ENCODE peak calls at places on chromosome 21, in six cellular contexts. U is epithelial cell of esophagus, I is left ventricle myocardium inferior, K is neural progenitor cell, Q is AG04450, D is K562. A is an unnamed sample.

GRCh38 chr21:39867198-39867650 is at the start of gene PCP4:
- DNase-seq in U (peak; percentile 60), I (no peak), K (peak; percentile 93), Q (no peak), D (peak; percentile 68), A (no peak)

GRCh38 chr21:41897690-41898089 is 18.5 kb upstream of the PRDM15 start:
- DNase-seq in U (no peak), I (no peak), K (peak; percentile 62), Q (no peak), D (no peak), A (no peak)

GRCh38 chr21:25359724-25360123 is 247.6 kb downstream of the MRPL39 start:
- DNase-seq in U (no peak), I (no peak), K (no peak), Q (no peak), D (no peak), A (no peak)

GRCh38 chr21:15730484-15731242 is 881 bp downstream of the USP25 start:
- DNase-seq in U (peak; percentile 24), I (no peak), K (no peak), Q (no peak), D (no peak), A (peak; percentile 16)

GRCh38 chr21:25496825-25497482 is 110.3 kb downstream of the MRPL39 start:
- DNase-seq in U (peak; percentile 2), I (no peak), K (no peak), Q (peak; percentile 27), D (no peak), A (peak; percentile 78)

GRCh38 chr21:29105218-29105617 is 25.2 kb upstream of the MAP3K7CL start:
- DNase-seq in U (peak; percentile 91), I (no peak), K (no peak), Q (no peak), D (no peak), A (peak; percentile 43)

GRCh38 chr21:32516729-32517649 is 68.3 kb downstream of the TCP10L start:
- DNase-seq in U (peak; percentile 87), I (no peak), K (no peak), Q (peak; percentile 98), D (no peak), A (peak; percentile 99)

GRCh38 chr21:30072496-30072895 is 94.1 kb downstream of the CLDN17 start:
- DNase-seq in U (peak; percentile 81), I (no peak), K (peak; percentile 64), Q (no peak), D (no peak), A (peak; percentile 1)

GRCh38 chr21:31514598-31514997 is 144.9 kb upstream of the SOD1 start:
- DNase-seq in U (no peak), I (no peak), K (peak; percentile 73), Q (no peak), D (no peak), A (no peak)

GRCh38 chr21:40300300-40300699 is 433.1 kb downstream of the PCP4 start:
- DNase-seq in U (no peak), I (no peak), K (peak; percentile 26), Q (no peak), D (no peak), A (no peak)

GRCh38 chr21:43333301-43334062 is 93.4 kb downstream of the SIK1 start:
- DNase-seq in U (peak; percentile 95), I (peak; percentile 38), K (peak; percentile 54), Q (peak; percentile 80), D (no peak), A (peak; percentile 67)

GRCh38 chr21:43332872-43333300 is 94.0 kb downstream of the SIK1 start:
- DNase-seq in U (no peak), I (no peak), K (peak; percentile 31), Q (no peak), D (no peak), A (no peak)

GRCh38 chr21:43331111-43331961 is 95.6 kb downstream of the SIK1 start:
- DNase-seq in U (no peak), I (no peak), K (no peak), Q (no peak), D (no peak), A (no peak)

GRCh38 chr21:43332461-43332860 is 94.5 kb downstream of the SIK1 start:
- DNase-seq in U (no peak), I (no peak), K (no peak), Q (no peak), D (no peak), A (no peak)

GRCh38 chr21:43331962-43332458 is 94.9 kb downstream of the SIK1 start:
- DNase-seq in U (peak; percentile 82), I (no peak), K (no peak), Q (peak; percentile 88), D (no peak), A (peak; percentile 71)
- H3K4me3 ChIP-seq in U (no peak overlapping the region), I (no peak overlapping the region), K (no peak overlapping the region), Q (no peak overlapping the region), D (no peak overlapping the region), A (no peak overlapping the region)

GRCh38 chr21:42973991-42974831 is at the start of gene PKNOX1:
- DNase-seq in U (peak; percentile 99), I (peak; percentile 99), K (peak; percentile 100), Q (peak; percentile 97), D (peak; percentile 99), A (peak; percentile 98)
- TF ChIP-seq CTCF in U (no peak), I (no peak), K (no peak), Q (no peak), D (peak; percentile 85), A (peak; percentile 4)

DNA sequence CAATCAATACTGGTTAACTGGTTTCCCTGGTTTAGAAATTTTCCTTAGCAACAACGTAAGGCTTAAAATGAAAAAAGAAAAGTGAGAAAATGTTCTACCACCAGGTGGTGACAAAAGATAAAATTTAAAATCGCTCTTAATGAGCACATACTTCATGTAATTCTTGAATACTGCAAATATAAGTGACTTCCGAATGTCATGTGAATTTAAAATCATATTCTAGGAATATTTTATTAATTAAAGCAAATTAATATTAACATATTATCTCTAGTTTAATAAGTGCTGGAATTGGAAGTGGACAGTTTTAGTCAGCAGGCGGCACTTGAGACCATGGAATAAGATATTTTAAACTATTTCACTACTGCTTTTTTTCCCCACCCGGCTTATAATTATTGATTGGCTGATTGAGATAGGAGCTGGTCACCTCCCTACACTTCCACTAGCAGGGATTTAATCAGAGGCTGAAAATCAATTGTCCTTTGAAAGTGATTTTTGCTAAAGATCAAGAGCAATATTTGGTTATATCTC is 5.0 kb upstream of the ADAMTS1 start:
- DNase-seq in U (peak; percentile 66), I (no peak), K (peak; percentile 37), Q (no peak), D (no peak), A (peak; percentile 79)
- H3K4me3 ChIP-seq in U (no peak overlapping the region), I (peak overlapping the region; percentile 32), K (no peak overlapping the region), Q (no peak overlapping the region), D (no peak overlapping the region), A (no peak overlapping the region)

GRCh38 chr21:44931137-44931500 is 8.7 kb upstream of the SLX9 start:
- DNase-seq in U (no peak), I (peak; percentile 36), K (no peak), Q (no peak), D (no peak), A (peak; percentile 64)

GRCh38 chr21:44931501-44932365 is 8.1 kb upstream of the SLX9 start:
- DNase-seq in U (no peak), I (peak; percentile 15), K (no peak), Q (no peak), D (no peak), A (no peak)

GRCh38 chr21:44933199-44933937 is 6.5 kb upstream of the SLX9 start:
- DNase-seq in U (no peak), I (peak; percentile 12), K (no peak), Q (no peak), D (no peak), A (no peak)

GRCh38 chr21:44933938-44934260 is 5.9 kb upstream of the SLX9 start:
- DNase-seq in U (no peak), I (no peak), K (no peak), Q (no peak), D (no peak), A (no peak)

DNA sequence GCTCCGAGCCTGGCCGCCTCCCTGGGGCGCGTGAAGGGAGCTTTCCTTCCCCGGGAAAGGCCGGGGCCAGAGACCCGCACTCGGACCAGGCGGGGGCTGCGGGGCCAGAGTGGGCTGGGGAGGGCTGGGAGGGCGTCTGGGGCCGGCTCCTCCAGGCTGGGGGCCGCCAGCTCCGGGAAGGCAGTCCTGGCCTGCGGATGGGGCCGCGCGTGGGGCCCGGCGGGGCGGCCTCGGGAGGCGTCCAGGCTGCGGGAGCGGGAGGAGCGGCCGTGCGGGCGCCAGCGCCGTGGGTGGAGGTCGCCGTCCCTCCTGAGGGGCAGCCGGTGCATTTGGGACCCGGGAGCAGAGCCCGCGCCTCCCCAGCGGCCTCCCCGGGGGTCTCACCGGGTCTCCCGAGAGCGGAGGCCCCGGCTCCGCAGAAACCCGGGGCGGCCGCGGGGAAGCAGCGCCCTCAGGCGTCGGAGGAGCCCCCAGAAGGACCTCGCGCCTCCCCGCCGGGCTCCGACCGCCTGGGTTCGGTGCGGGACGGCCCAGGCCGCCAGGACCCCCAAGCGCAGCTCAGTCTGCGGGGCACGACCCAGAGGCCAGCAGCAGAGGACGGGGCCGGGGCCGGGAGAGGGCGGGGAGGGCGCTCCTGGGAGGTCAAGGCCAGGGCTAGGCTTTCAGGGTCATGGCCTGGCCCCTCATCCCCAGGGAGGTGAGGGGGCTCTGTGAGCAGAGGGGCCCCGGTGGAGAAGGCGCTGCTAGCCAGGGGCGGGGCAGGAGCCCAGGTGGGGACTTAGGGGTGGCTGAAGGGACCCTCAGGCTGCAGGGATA is 7.3 kb upstream of the SLX9 start:
- DNase-seq in U (peak; percentile 38), I (peak; percentile 58), K (peak; percentile 66), Q (no peak), D (peak; percentile 81), A (no peak)
- TF ChIP-seq CTCF in U (peak; percentile 25), I (peak; percentile 69), K (peak; percentile 57), Q (peak; percentile 41), D (peak; percentile 80), A (peak; percentile 50)

GRCh38 chr21:20997308-20997632 is 939 bp upstream of the NCAM2 start:
- DNase-seq in U (no peak), I (no peak), K (peak; percentile 52), Q (no peak), D (no peak), A (no peak)
- H3K4me3 ChIP-seq in U (no peak overlapping the region), I (peak overlapping the region; percentile 73), K (peak overlapping the region; percentile 88), Q (peak overlapping the region; percentile 68), D (peak overlapping the region; percentile 49), A (peak overlapping the region; percentile 89)

GRCh38 chr21:38759286-38759872 is 46.4 kb upstream of the ETS2 start:
- DNase-seq in U (no peak), I (no peak), K (no peak), Q (no peak), D (no peak), A (peak; percentile 76)

GRCh38 chr21:38758815-38759214 is 46.9 kb upstream of the ETS2 start:
- DNase-seq in U (no peak), I (no peak), K (no peak), Q (no peak), D (no peak), A (peak; percentile 31)

GRCh38 chr21:38753114-38754100 is 52.3 kb upstream of the ETS2 start:
- DNase-seq in U (peak; percentile 24), I (no peak), K (no peak), Q (no peak), D (no peak), A (no peak)

GRCh38 chr21:38760017-38760761 is 45.5 kb upstream of the ETS2 start:
- DNase-seq in U (no peak), I (no peak), K (peak; percentile 72), Q (no peak), D (no peak), A (peak; percentile 96)

DNA sequence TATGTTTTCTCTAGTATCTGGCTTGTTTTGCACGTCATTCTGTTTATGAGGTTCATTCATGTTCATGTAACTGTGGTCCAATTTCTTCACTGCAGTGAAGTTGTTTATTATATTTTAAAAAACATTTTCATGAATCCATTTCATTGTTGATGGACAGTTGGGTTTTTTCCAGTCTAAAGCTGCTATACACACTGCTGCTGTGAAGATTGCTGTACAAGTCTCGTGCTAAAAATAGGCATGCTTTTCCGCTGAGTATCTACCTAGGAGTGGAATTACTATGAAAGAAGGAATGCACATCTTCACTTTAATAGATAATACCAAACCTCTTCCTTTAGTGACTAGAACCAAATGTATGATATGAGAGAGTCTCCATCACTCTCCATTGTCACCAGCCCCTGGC is 49.0 kb upstream of the ETS2 start:
- DNase-seq in U (peak; percentile 34), I (no peak), K (no peak), Q (peak; percentile 70), D (no peak), A (peak; percentile 44)
- TF ChIP-seq CTCF in U (no peak), I (no peak), K (no peak), Q (no peak), D (no peak), A (no peak)